ENCODE peak calls at places on chromosomes 13 and 19, in four cellular contexts. K is fibroblast of the aortic adventitia, A is dorsolateral prefrontal cortex, W is fibroblast of lung. T is an unnamed sample.

GRCh38 chr19:57637379-57637778 is 4.4 kb downstream of the ZNF211 start:
- DNase-seq in K (no peak), A (no peak), W (no peak), T (no peak)

GRCh38 chr13:46509981-46510380 is 43.0 kb upstream of the LRCH1 start:
- DNase-seq in K (no peak), A (no peak), W (no peak), T (no peak)

GRCh38 chr19:1109697-1110671 is 6.2 kb downstream of the GPX4 start:
- DNase-seq in K (no peak), A (no peak), W (no peak), T (no peak)

GRCh38 chr19:51652266-51652665 is 5.6 kb upstream of the SIGLEC14 start:
- DNase-seq in K (no peak), A (no peak), W (no peak), T (no peak)

GRCh38 chr19:39795001-39795400 is 16.3 kb downstream of the LEUTX start:
- DNase-seq in K (no peak), A (no peak), W (no peak), T (no peak)

GRCh38 chr19:8396563-8397203 is 6.5 kb downstream of the RAB11B start:
- DNase-seq in K (peak), A (peak), W (peak), T (no peak)

GRCh38 chr13:76271728-76272232 is 614.4 kb downstream of the KCTD12 start:
- DNase-seq in K (no peak), A (no peak), W (no peak), T (no peak)

GRCh38 chr13:52615817-52616216 is 26.4 kb upstream of the HNRNPA1L2 start:
- DNase-seq in K (no peak), A (no peak), W (no peak), T (no peak)

GRCh38 chr13:102584423-102584822 is 12.4 kb upstream of the TPP2 start:
- DNase-seq in K (no peak), A (no peak), W (no peak), T (no peak)

GRCh38 chr13:62123409-62123808 is 707.8 kb upstream of the PCDH20 start:
- DNase-seq in K (no peak), A (no peak), W (no peak), T (no peak)

GRCh38 chr13:62122434-62122833 is 706.8 kb upstream of the PCDH20 start:
- DNase-seq in K (no peak), A (no peak), W (no peak), T (no peak)

GRCh38 chr13:62125451-62125850 is 709.8 kb upstream of the PCDH20 start:
- DNase-seq in K (no peak), A (no peak), W (no peak), T (no peak)

GRCh38 chr13:62119739-62120700 is 704.4 kb upstream of the PCDH20 start:
- DNase-seq in K (peak), A (no peak), W (peak), T (peak)
- TF ChIP-seq CTCF in K (no peak), A (peak), W (no peak), T (no peak)

GRCh38 chr19:3977242-3978143 is 6.6 kb upstream of the DAPK3 start:
- DNase-seq in K (no peak), A (no peak), W (no peak), T (no peak)
- TF ChIP-seq CTCF in K (peak), A (no peak), W (no peak), T (peak)

DNA sequence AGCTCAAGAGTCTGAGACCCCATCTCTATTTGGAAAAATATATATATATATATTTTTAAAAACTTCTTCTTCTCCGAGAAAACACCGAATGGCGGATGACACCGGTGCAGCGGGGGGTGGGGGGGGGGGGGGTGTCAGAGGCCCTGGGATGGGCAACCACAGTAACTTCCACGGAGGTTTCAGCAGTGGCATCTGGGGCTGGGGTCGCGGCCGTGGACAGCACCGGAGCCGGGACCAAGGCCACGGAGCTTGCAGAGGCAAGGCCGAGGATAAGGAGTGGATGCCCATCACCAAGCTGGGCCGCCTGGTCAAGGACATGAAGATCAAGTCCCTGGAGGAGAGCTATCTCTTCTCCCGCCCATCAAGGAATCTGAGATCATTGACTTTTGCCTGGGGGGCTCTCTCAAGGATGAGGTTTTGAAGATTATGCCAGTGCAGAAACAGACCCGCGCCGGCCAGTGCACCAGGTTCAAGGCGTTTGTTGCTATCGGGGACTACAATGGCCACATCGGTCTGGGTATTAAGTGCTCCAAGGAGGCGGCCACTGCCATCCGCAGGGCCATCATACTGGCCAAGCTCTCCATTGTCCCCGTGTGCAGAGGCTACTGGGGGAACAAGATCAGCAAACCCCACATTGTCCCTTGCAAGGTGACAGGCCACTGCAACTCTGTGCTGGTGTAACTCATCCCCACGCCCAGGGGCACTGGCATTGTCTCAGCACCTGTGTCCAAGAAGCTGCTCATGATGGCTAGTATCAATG is 59.0 kb downstream of the EPS15L1 start:
- DNase-seq in K (no peak), A (no peak), W (no peak), T (no peak)
- TF ChIP-seq CTCF in K (no peak), A (no peak), W (no peak), T (no peak)

GRCh38 chr19:53947624-53948023 is 15.1 kb upstream of the CACNG8 start:
- DNase-seq in K (no peak), A (no peak), W (no peak), T (no peak)
- TF ChIP-seq CTCF in K (peak), A (no peak), W (no peak), T (no peak)

GRCh38 chr13:109892101-109892500 is 105.7 kb upstream of the IRS2 start:
- DNase-seq in K (no peak), A (no peak), W (no peak), T (no peak)
- TF ChIP-seq CTCF in K (no peak), A (no peak), W (no peak), T (no peak)

GRCh38 chr13:25262261-25262660 is 25.0 kb downstream of the MTMR6 start:
- DNase-seq in K (no peak), A (no peak), W (no peak), T (no peak)

GRCh38 chr13:25268561-25268960 is 18.7 kb downstream of the MTMR6 start:
- DNase-seq in K (no peak), A (no peak), W (no peak), T (no peak)

DNA sequence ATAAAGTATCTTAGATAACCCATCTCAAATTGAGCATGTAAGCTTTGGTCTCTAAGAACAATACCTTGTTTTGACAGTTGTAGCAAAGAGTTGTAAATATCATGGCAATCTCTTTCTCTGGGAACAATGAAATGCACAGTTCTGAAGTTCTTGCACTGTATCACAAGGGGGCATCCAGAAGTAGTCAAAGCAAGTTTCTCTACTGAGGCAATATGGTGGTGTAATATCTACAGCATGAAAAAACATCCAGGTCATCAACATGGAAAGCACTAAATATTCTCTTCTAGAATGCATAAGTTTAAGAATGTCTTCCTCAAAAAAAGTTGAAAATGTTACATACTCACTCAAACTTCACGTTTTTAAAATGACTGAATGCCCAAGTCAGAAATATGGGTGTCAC is 19.6 kb downstream of the MTMR6 start:
- DNase-seq in K (peak), A (no peak), W (peak), T (no peak)
- TF ChIP-seq CTCF in K (peak), A (peak), W (peak), T (peak)

GRCh38 chr19:50518091-50519005 is 4.6 kb upstream of the ASPDH start:
- DNase-seq in K (no peak), A (no peak), W (no peak), T (no peak)
- TF ChIP-seq CTCF in K (no peak), A (no peak), W (no peak), T (no peak)

T was measured in astrocyte of the cerebellum.